ENCODE peak calls at places on chromosomes 13 and 19, in seven cellular contexts. F, M, D, K, P, R and I are unnamed samples. For H3K27me3 and H3K79me2, the result is how much of the 10 kb centered on the place peaks cover.

GRCh38 chr13:43273362-43273761 is 250.0 kb downstream of the DNAJC15 start:
- DNase-seq in F (no peak), M (peak), D (no peak), K (no peak), P (peak), R (no peak), I (no peak)

GRCh38 chr19:11073568-11073967 is 15.7 kb upstream of the LDLR start:
- DNase-seq in F (no peak), M (no peak), D (no peak), K (no peak), P (no peak), R (no peak), I (no peak)

GRCh38 chr19:42436006-42436405 is 6.7 kb downstream of the CXCL17 start:
- DNase-seq in F (no peak), M (peak), D (no peak), K (no peak), P (no peak), R (no peak), I (no peak)

GRCh38 chr13:52968074-52968700 is 60.4 kb upstream of the OLFM4 start:
- DNase-seq in F (peak), M (peak), D (peak), K (peak), P (peak), R (peak), I (peak)

GRCh38 chr19:31296741-31297390 is 52.4 kb downstream of the TSHZ3 start:
- DNase-seq in F (no peak), M (no peak), D (no peak), K (no peak), P (no peak), R (no peak), I (no peak)

GRCh38 chr19:54481326-54481930 is 8.3 kb upstream of the CDC42EP5 start:
- DNase-seq in F (peak), M (peak), D (peak), K (peak), P (no peak), R (peak), I (no peak)

GRCh38 chr13:49319555-49320350 is 72.0 kb downstream of the CDADC1 start:
- DNase-seq in F (no peak), M (peak), D (no peak), K (no peak), P (peak), R (no peak), I (no peak)

GRCh38 chr13:33761744-33762143 is 56.2 kb upstream of the RFC3 start:
- DNase-seq in F (no peak), M (peak), D (no peak), K (no peak), P (peak), R (peak), I (no peak)

GRCh38 chr19:415292-415691 is 6.3 kb upstream of the C2CD4C start:
- DNase-seq in F (no peak), M (no peak), D (no peak), K (no peak), P (no peak), R (no peak), I (no peak)
- H3K27me3 ChIP-seq in F (half or more), M (under half), D (under half), K (under half), P (under half), R (under half), I (under half)

GRCh38 chr13:20703785-20704458 is 423 bp downstream of the IL17D start:
- DNase-seq in F (peak), M (peak), D (peak), K (peak), P (peak), R (peak), I (peak)

GRCh38 chr13:20700288-20700687 is 3.2 kb upstream of the IL17D start:
- DNase-seq in F (no peak), M (no peak), D (no peak), K (no peak), P (no peak), R (no peak), I (no peak)

GRCh38 chr13:20702945-20703784 is at the start of gene IL17D:
- DNase-seq in F (peak), M (peak), D (peak), K (peak), P (no peak), R (no peak), I (no peak)

GRCh38 chr13:20704459-20705069 is 1.1 kb downstream of the IL17D start:
- DNase-seq in F (no peak), M (no peak), D (no peak), K (no peak), P (no peak), R (no peak), I (no peak)

GRCh38 chr13:20702530-20702929 is 969 bp upstream of the IL17D start:
- DNase-seq in F (no peak), M (peak), D (no peak), K (peak), P (no peak), R (no peak), I (no peak)
- H3K4me2 ChIP-seq in F (peak), M (peak), D (no peak), K (peak), P (peak), R (no peak), I (peak)

GRCh38 chr19:18158471-18158870 is 5.5 kb downstream of the PIK3R2 start:
- DNase-seq in F (no peak), M (no peak), D (no peak), K (no peak), P (no peak), R (no peak), I (no peak)
- H3K79me2 ChIP-seq in F (under half), M (under half), D (under half), K (under half), P (under half), R (under half), I (under half)

DNA sequence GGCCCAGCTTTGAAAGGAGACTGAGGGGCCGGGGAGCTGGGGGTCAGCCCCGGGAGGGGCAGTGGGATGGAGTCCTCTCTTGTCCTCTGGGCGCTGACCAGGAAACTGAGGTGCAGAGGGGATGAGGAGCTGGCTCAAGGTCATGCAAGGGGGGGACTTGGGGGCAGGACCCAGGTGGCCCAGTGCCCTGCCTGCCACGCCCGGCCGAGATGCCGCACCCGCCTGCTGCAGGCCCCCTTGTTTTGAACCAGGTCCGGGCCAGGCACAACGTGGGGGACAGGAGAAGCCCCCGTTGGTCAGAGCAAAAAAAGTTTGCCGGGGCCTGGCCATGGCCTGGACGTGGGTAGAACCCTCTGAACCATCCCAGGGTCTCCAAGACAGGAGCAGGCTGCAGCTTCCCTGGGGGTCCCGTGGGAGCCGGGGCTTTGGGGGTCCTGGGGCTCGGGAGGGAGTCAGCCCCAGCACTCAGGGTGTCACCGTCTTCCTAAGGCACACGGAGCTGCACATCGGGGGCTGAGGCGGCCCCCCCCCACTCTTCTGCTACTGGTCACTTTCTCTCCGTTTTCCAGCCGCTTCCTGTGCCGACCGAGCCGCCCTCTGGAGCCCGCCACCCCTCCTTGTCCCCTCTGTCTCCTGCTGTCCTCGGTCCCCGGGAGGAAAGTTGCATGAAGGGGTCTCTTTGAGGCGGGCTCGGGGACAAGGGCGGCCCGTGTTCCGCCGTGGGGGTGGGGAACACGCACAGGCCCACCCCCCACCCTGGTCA is 1.4 kb downstream of the EFNA2 start:
- DNase-seq in F (no peak), M (no peak), D (no peak), K (no peak), P (no peak), R (no peak), I (no peak)
- H3K27me3 ChIP-seq in F (under half), M (under half), D (under half), K (under half), P (under half), R (under half), I (half or more)

GRCh38 chr13:108980237-108980636 is 350.8 kb downstream of the MYO16 start:
- DNase-seq in F (no peak), M (no peak), D (no peak), K (no peak), P (no peak), R (no peak), I (no peak)
- H3K4me2 ChIP-seq in F (no peak), M (no peak), D (no peak), K (no peak), P (peak), R (no peak), I (no peak)

GRCh38 chr19:46952874-46953273 is 66.8 kb upstream of the NPAS1 start:
- DNase-seq in F (no peak), M (no peak), D (no peak), K (no peak), P (no peak), R (no peak), I (no peak)

GRCh38 chr19:46955813-46956371 is 63.7 kb upstream of the NPAS1 start:
- DNase-seq in F (no peak), M (no peak), D (peak), K (no peak), P (no peak), R (no peak), I (no peak)

GRCh38 chr19:46955114-46955812 is 64.4 kb upstream of the NPAS1 start:
- DNase-seq in F (no peak), M (peak), D (peak), K (peak), P (peak), R (no peak), I (no peak)

GRCh38 chr19:46953955-46954501 is 65.6 kb upstream of the NPAS1 start:
- DNase-seq in F (no peak), M (no peak), D (no peak), K (no peak), P (no peak), R (no peak), I (no peak)

DNA sequence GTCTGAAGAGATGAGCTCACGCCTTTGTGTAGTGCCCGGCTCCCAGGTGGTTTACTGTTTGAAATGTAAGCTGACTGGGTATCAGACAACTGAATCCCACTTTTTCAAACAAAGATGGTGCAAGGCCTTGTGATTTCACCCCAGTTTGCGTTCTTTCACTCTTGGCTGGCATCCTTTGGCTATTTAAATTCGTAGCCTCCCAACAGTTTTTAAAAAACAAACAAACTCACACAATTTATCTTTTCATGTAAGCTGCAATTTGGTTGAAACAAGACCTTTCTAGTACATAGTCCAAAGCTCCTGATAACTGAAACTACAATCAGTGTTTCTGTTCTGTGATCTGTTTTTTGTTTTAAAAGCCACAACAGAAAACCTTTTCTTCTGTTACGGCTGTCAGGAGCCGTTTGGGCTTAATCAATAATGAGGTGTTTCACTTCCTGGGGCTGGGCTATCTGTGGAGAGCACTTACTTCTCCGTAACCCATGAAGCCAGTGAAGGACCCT is 65.1 kb upstream of the NPAS1 start:
- DNase-seq in F (no peak), M (no peak), D (no peak), K (no peak), P (no peak), R (no peak), I (no peak)
- H3K79me2 ChIP-seq in F (half or more), M (half or more), D (half or more), K (under half), P (under half), R (under half), I (under half)

GRCh38 chr13:111339366-111340143 is 19.1 kb downstream of the TEX29 start:
- DNase-seq in F (no peak), M (no peak), D (no peak), K (no peak), P (no peak), R (no peak), I (no peak)
- H3K27me3 ChIP-seq in F (half or more), M (under half), D (under half), K (under half), P (under half), R (under half), I (under half)

GRCh38 chr19:2900296-2901252 is at the start of gene ZNF57:
- DNase-seq in F (peak), M (peak), D (peak), K (peak), P (peak), R (peak), I (peak)
- H3K4me2 ChIP-seq in F (peak), M (peak), D (peak), K (peak), P (peak), R (peak), I (peak)

GRCh38 chr19:46906221-46906620 is 45.4 kb downstream of the ARHGAP35 start:
- DNase-seq in F (no peak), M (no peak), D (no peak), K (no peak), P (no peak), R (no peak), I (no peak)
- H3K79me2 ChIP-seq in F (half or more), M (half or more), D (half or more), K (under half), P (half or more), R (half or more), I (half or more)

GRCh38 chr13:113415032-113415431 is 38.3 kb downstream of the ADPRHL1 start:
- DNase-seq in F (no peak), M (no peak), D (no peak), K (no peak), P (no peak), R (no peak), I (no peak)
- H3K27me3 ChIP-seq in F (under half), M (under half), D (under half), K (under half), P (under half), R (under half), I (under half)